ENCODE peak calls at places on chromosomes 16 and 17, in eight cellular contexts. One of them, this sample, is unnamed.

GRCh38 chr17:4854181-4854681 is 21.1 kb downstream of the MINK1 start:
- DNase-seq in NCI-H1436: no peak
- DNase-seq in LoVo: no peak
- DNase-seq in NCI-H1694 treated with DMSO at 0.1 percent for 48 hours: peak; percentile 90
- DNase-seq in left cardiac atrium: no peak
- DNase-seq in AG09309: no peak
- DNase-seq in OCI-LY7: no peak
- DNase-seq in KBM-7: no peak
- DNase-seq in this sample: no peak

GRCh38 chr17:45408611-45409421 is 23.9 kb downstream of the ARHGAP27 start:
- DNase-seq in NCI-H1436: no peak
- DNase-seq in LoVo: no peak
- DNase-seq in NCI-H1694 treated with DMSO at 0.1 percent for 48 hours: no peak
- DNase-seq in left cardiac atrium: no peak
- DNase-seq in AG09309: no peak
- DNase-seq in OCI-LY7: no peak
- DNase-seq in KBM-7: no peak
- DNase-seq in this sample: no peak

GRCh38 chr16:20347666-20348364 is 4.7 kb downstream of the UMOD start:
- DNase-seq in NCI-H1436: no peak
- DNase-seq in LoVo: no peak
- DNase-seq in NCI-H1694 treated with DMSO at 0.1 percent for 48 hours: no peak
- DNase-seq in left cardiac atrium: no peak
- DNase-seq in AG09309: no peak
- DNase-seq in OCI-LY7: no peak
- DNase-seq in KBM-7: no peak
- DNase-seq in this sample: no peak

GRCh38 chr16:56608876-56609462 is 585 bp downstream of the MT2A start:
- DNase-seq in NCI-H1436: no peak
- DNase-seq in LoVo: no peak
- DNase-seq in NCI-H1694 treated with DMSO at 0.1 percent for 48 hours: no peak
- DNase-seq in left cardiac atrium: no peak
- DNase-seq in AG09309: no peak
- DNase-seq in OCI-LY7: no peak
- DNase-seq in KBM-7: no peak
- DNase-seq in this sample: peak; percentile 45

GRCh38 chr16:12060751-12061150 is 84.2 kb downstream of the SNX29 start:
- DNase-seq in NCI-H1436: no peak
- DNase-seq in LoVo: no peak
- DNase-seq in NCI-H1694 treated with DMSO at 0.1 percent for 48 hours: no peak
- DNase-seq in left cardiac atrium: no peak
- DNase-seq in AG09309: no peak
- DNase-seq in OCI-LY7: no peak
- DNase-seq in KBM-7: no peak
- DNase-seq in this sample: no peak

GRCh38 chr16:89375021-89375420 is 115.3 kb downstream of the ANKRD11 start:
- DNase-seq in NCI-H1436: no peak
- DNase-seq in LoVo: no peak
- DNase-seq in NCI-H1694 treated with DMSO at 0.1 percent for 48 hours: peak; percentile 22
- DNase-seq in left cardiac atrium: no peak
- DNase-seq in AG09309: no peak
- DNase-seq in OCI-LY7: peak; percentile 73
- DNase-seq in KBM-7: no peak
- DNase-seq in this sample: peak; percentile 24

GRCh38 chr16:165539-166374 is at the start of gene HBM:
- DNase-seq in NCI-H1436: no peak
- DNase-seq in LoVo: no peak
- DNase-seq in NCI-H1694 treated with DMSO at 0.1 percent for 48 hours: no peak
- DNase-seq in left cardiac atrium: no peak
- DNase-seq in AG09309: no peak
- DNase-seq in OCI-LY7: no peak
- DNase-seq in KBM-7: no peak
- DNase-seq in this sample: peak; percentile 43

GRCh38 chr16:46859719-46860152 is 24.4 kb upstream of the GPT2 start:
- DNase-seq in NCI-H1436: no peak
- DNase-seq in LoVo: peak; percentile 70
- DNase-seq in NCI-H1694 treated with DMSO at 0.1 percent for 48 hours: no peak
- DNase-seq in left cardiac atrium: no peak
- DNase-seq in AG09309: peak; percentile 52
- DNase-seq in OCI-LY7: no peak
- DNase-seq in KBM-7: no peak
- DNase-seq in this sample: no peak

GRCh38 chr16:2148714-2149629 is 547 bp downstream of the RAB26 start:
- DNase-seq in NCI-H1436: no peak
- DNase-seq in LoVo: no peak
- DNase-seq in NCI-H1694 treated with DMSO at 0.1 percent for 48 hours: no peak
- DNase-seq in left cardiac atrium: no peak
- DNase-seq in AG09309: no peak
- DNase-seq in OCI-LY7: peak; percentile 54
- DNase-seq in KBM-7: peak; percentile 38
- DNase-seq in this sample: peak; percentile 56